ENCODE peak calls at places on chromosomes 5 and 9, in ten cellular contexts. One of them, this sample, is unnamed.

GRCh38 chr5:124061663-124062062 is 549.7 kb downstream of the CSNK1G3 start:
- DNase-seq in A673: peak; percentile 48
- DNase-seq in colonic mucosa: peak; percentile 62
- DNase-seq in A549: no peak
- DNase-seq in IMR-90: peak; percentile 28
- DNase-seq in upper lobe of right lung: no peak
- DNase-seq in PC-3: peak; percentile 53
- DNase-seq in ovary: peak; percentile 14
- DNase-seq in adrenal gland: peak; percentile 40
- DNase-seq in tibial artery: no peak
- DNase-seq in this sample: peak; percentile 66

GRCh38 chr9:134625361-134626140 is 16.1 kb upstream of the COL5A1 start:
- DNase-seq in tibial artery: peak; percentile 48
- DNase-seq in colonic mucosa: no peak
- DNase-seq in PC-3: peak; percentile 8
- DNase-seq in ovary: peak; percentile 1
- DNase-seq in IMR-90: peak; percentile 50
- DNase-seq in A673: no peak
- DNase-seq in A549: no peak
- DNase-seq in adrenal gland: peak; percentile 2
- DNase-seq in upper lobe of right lung: peak; percentile 40
- DNase-seq in this sample: peak; percentile 3

GRCh38 chr9:70639853-70640814 is 225.7 kb upstream of the KLF9 start:
- DNase-seq in upper lobe of right lung: no peak
- DNase-seq in tibial artery: no peak
- DNase-seq in ovary: no peak
- DNase-seq in IMR-90: peak; percentile 60
- DNase-seq in A549: peak; percentile 50
- DNase-seq in adrenal gland: no peak
- DNase-seq in colonic mucosa: no peak
- DNase-seq in A673: peak; percentile 61
- DNase-seq in PC-3: peak; percentile 65
- DNase-seq in this sample: no peak

GRCh38 chr9:113593682-113594281 is 130.3 kb downstream of the RGS3 start:
- DNase-seq in colonic mucosa: peak; percentile 65
- DNase-seq in adrenal gland: peak; percentile 98
- DNase-seq in PC-3: peak; percentile 52
- DNase-seq in A549: peak; percentile 95
- DNase-seq in tibial artery: peak; percentile 99
- DNase-seq in ovary: peak; percentile 84
- DNase-seq in upper lobe of right lung: peak; percentile 82
- DNase-seq in A673: peak; percentile 97
- DNase-seq in IMR-90: peak; percentile 98
- DNase-seq in this sample: peak; percentile 94

GRCh38 chr9:37931586-37931985 is 27.7 kb upstream of the SLC25A51 start:
- DNase-seq in ovary: no peak
- DNase-seq in IMR-90: peak; percentile 66
- DNase-seq in A673: no peak
- DNase-seq in adrenal gland: no peak
- DNase-seq in A549: no peak
- DNase-seq in colonic mucosa: no peak
- DNase-seq in tibial artery: no peak
- DNase-seq in upper lobe of right lung: no peak
- DNase-seq in PC-3: no peak
- DNase-seq in this sample: no peak

GRCh38 chr5:60844429-60844890 is 391 bp upstream of the ELOVL7 start:
- DNase-seq in tibial artery: no peak
- DNase-seq in PC-3: no peak
- DNase-seq in ovary: no peak
- DNase-seq in A673: peak; percentile 20
- DNase-seq in upper lobe of right lung: no peak
- DNase-seq in colonic mucosa: no peak
- DNase-seq in IMR-90: peak; percentile 29
- DNase-seq in adrenal gland: no peak
- DNase-seq in A549: no peak
- DNase-seq in this sample: no peak

GRCh38 chr5:123670981-123671557 is 159.1 kb downstream of the CSNK1G3 start:
- DNase-seq in IMR-90: peak; percentile 30
- DNase-seq in A549: peak; percentile 47
- DNase-seq in colonic mucosa: peak; percentile 64
- DNase-seq in ovary: peak; percentile 12
- DNase-seq in adrenal gland: peak; percentile 30
- DNase-seq in PC-3: peak; percentile 66
- DNase-seq in tibial artery: no peak
- DNase-seq in upper lobe of right lung: no peak
- DNase-seq in A673: peak; percentile 62
- DNase-seq in this sample: peak; percentile 78

GRCh38 chr5:57094753-57095683 is 78.8 kb upstream of the GPBP1 start:
- DNase-seq in colonic mucosa: peak; percentile 86
- DNase-seq in upper lobe of right lung: no peak
- DNase-seq in PC-3: peak; percentile 13
- DNase-seq in adrenal gland: no peak
- DNase-seq in tibial artery: no peak
- DNase-seq in IMR-90: no peak
- DNase-seq in A549: peak; percentile 55
- DNase-seq in A673: peak; percentile 44
- DNase-seq in ovary: no peak
- DNase-seq in this sample: peak; percentile 29

GRCh38 chr9:124180557-124180956 is 77.2 kb upstream of the NEK6 start:
- DNase-seq in ovary: no peak
- DNase-seq in A673: peak; percentile 32
- DNase-seq in PC-3: no peak
- DNase-seq in upper lobe of right lung: peak; percentile 75
- DNase-seq in IMR-90: peak; percentile 45
- DNase-seq in tibial artery: peak; percentile 70
- DNase-seq in adrenal gland: peak; percentile 25
- DNase-seq in A549: no peak
- DNase-seq in colonic mucosa: no peak
- DNase-seq in this sample: peak; percentile 39

GRCh38 chr9:95406114-95406513 is 88.6 kb upstream of the FANCC start:
- DNase-seq in A673: peak; percentile 46
- DNase-seq in A549: no peak
- DNase-seq in ovary: no peak
- DNase-seq in PC-3: no peak
- DNase-seq in IMR-90: peak; percentile 51
- DNase-seq in tibial artery: no peak
- DNase-seq in colonic mucosa: peak; percentile 30
- DNase-seq in upper lobe of right lung: no peak
- DNase-seq in adrenal gland: no peak
- DNase-seq in this sample: no peak

GRCh38 chr5:168647083-168647482 is 67.9 kb upstream of the PANK3 start:
- DNase-seq in IMR-90: no peak
- DNase-seq in colonic mucosa: no peak
- DNase-seq in A549: peak; percentile 70
- DNase-seq in adrenal gland: no peak
- DNase-seq in ovary: no peak
- DNase-seq in tibial artery: no peak
- DNase-seq in upper lobe of right lung: no peak
- DNase-seq in A673: no peak
- DNase-seq in PC-3: peak; percentile 49
- DNase-seq in this sample: no peak

GRCh38 chr5:138287252-138287651 is 12.8 kb upstream of the GFRA3 start:
- DNase-seq in PC-3: no peak
- DNase-seq in A549: no peak
- DNase-seq in colonic mucosa: no peak
- DNase-seq in ovary: no peak
- DNase-seq in adrenal gland: no peak
- DNase-seq in upper lobe of right lung: no peak
- DNase-seq in tibial artery: no peak
- DNase-seq in A673: no peak
- DNase-seq in IMR-90: no peak
- DNase-seq in this sample: no peak
- H3K27ac ChIP-seq in PC-3: no peak overlapping the region
- H3K27ac ChIP-seq in A549: no peak overlapping the region
- H3K27ac ChIP-seq in colonic mucosa: no peak overlapping the region
- H3K27ac ChIP-seq in ovary: no peak overlapping the region
- H3K27ac ChIP-seq in adrenal gland: no peak overlapping the region
- H3K27ac ChIP-seq in upper lobe of right lung: no peak overlapping the region
- H3K27ac ChIP-seq in tibial artery: no peak overlapping the region
- H3K27ac ChIP-seq in A673: no peak overlapping the region
- H3K27ac ChIP-seq in IMR-90: no peak overlapping the region
- H3K27ac ChIP-seq in this sample: no peak overlapping the region

GRCh38 chr9:131678499-131679111 is 61.3 kb downstream of the RAPGEF1 start:
- DNase-seq in A673: peak; percentile 77
- DNase-seq in tibial artery: peak; percentile 91
- DNase-seq in upper lobe of right lung: peak; percentile 77
- DNase-seq in adrenal gland: peak; percentile 80
- DNase-seq in A549: peak; percentile 67
- DNase-seq in colonic mucosa: no peak
- DNase-seq in PC-3: peak; percentile 92
- DNase-seq in ovary: peak; percentile 45
- DNase-seq in IMR-90: peak; percentile 98
- DNase-seq in this sample: peak; percentile 60
- TF ChIP-seq CTCF in A673: no peak
- TF ChIP-seq CTCF in tibial artery: no peak
- TF ChIP-seq CTCF in upper lobe of right lung: no peak
- TF ChIP-seq CTCF in adrenal gland: no peak
- TF ChIP-seq CTCF in A549: no peak
- TF ChIP-seq CTCF in colonic mucosa: no peak
- TF ChIP-seq CTCF in PC-3: no peak
- TF ChIP-seq CTCF in ovary: no peak
- TF ChIP-seq CTCF in IMR-90: no peak
- TF ChIP-seq CTCF in this sample: no peak

GRCh38 chr9:125750656-125751035 is 3.5 kb downstream of the PBX3 start:
- DNase-seq in colonic mucosa: no peak
- DNase-seq in tibial artery: no peak
- DNase-seq in A673: no peak
- DNase-seq in upper lobe of right lung: no peak
- DNase-seq in A549: no peak
- DNase-seq in ovary: no peak
- DNase-seq in adrenal gland: no peak
- DNase-seq in IMR-90: no peak
- DNase-seq in PC-3: no peak
- DNase-seq in this sample: no peak

GRCh38 chr9:125747765-125748510 is 765 bp downstream of the PBX3 start:
- DNase-seq in A549: peak; percentile 14
- DNase-seq in tibial artery: peak; percentile 69
- DNase-seq in IMR-90: no peak
- DNase-seq in upper lobe of right lung: peak; percentile 82
- DNase-seq in ovary: peak; percentile 24
- DNase-seq in colonic mucosa: peak; percentile 58
- DNase-seq in A673: no peak
- DNase-seq in adrenal gland: peak; percentile 45
- DNase-seq in PC-3: peak; percentile 14
- DNase-seq in this sample: peak; percentile 39

GRCh38 chr9:125749951-125750655 is 2.9 kb downstream of the PBX3 start:
- DNase-seq in A549: no peak
- DNase-seq in IMR-90: peak; percentile 79
- DNase-seq in tibial artery: no peak
- DNase-seq in ovary: no peak
- DNase-seq in colonic mucosa: no peak
- DNase-seq in A673: no peak
- DNase-seq in adrenal gland: no peak
- DNase-seq in PC-3: no peak
- DNase-seq in upper lobe of right lung: no peak
- DNase-seq in this sample: no peak

GRCh38 chr9:125748511-125749099 is 1.4 kb downstream of the PBX3 start:
- DNase-seq in A549: no peak
- DNase-seq in IMR-90: no peak
- DNase-seq in colonic mucosa: peak; percentile 25
- DNase-seq in PC-3: no peak
- DNase-seq in tibial artery: no peak
- DNase-seq in adrenal gland: peak; percentile 30
- DNase-seq in A673: no peak
- DNase-seq in ovary: peak; percentile 19
- DNase-seq in upper lobe of right lung: no peak
- DNase-seq in this sample: no peak

GRCh38 chr9:125749287-125749935 is 2.2 kb downstream of the PBX3 start:
- DNase-seq in PC-3: no peak
- DNase-seq in colonic mucosa: no peak
- DNase-seq in tibial artery: no peak
- DNase-seq in A673: no peak
- DNase-seq in IMR-90: no peak
- DNase-seq in ovary: no peak
- DNase-seq in adrenal gland: no peak
- DNase-seq in upper lobe of right lung: no peak
- DNase-seq in A549: no peak
- DNase-seq in this sample: no peak
- H3K27ac ChIP-seq in PC-3: no peak overlapping the region
- H3K27ac ChIP-seq in colonic mucosa: no peak overlapping the region
- H3K27ac ChIP-seq in tibial artery: peak overlapping the region; percentile 83
- H3K27ac ChIP-seq in A673: no peak overlapping the region
- H3K27ac ChIP-seq in IMR-90: no peak overlapping the region
- H3K27ac ChIP-seq in ovary: peak overlapping the region; percentile 81
- H3K27ac ChIP-seq in adrenal gland: peak overlapping the region; percentile 81
- H3K27ac ChIP-seq in upper lobe of right lung: peak overlapping the region; percentile 84
- H3K27ac ChIP-seq in A549: no peak overlapping the region
- H3K27ac ChIP-seq in this sample: peak overlapping the region; percentile 62

GRCh38 chr5:150252489-150252888 is 37.1 kb downstream of the CAMK2A start:
- DNase-seq in upper lobe of right lung: no peak
- DNase-seq in A549: no peak
- DNase-seq in adrenal gland: no peak
- DNase-seq in ovary: no peak
- DNase-seq in PC-3: no peak
- DNase-seq in tibial artery: no peak
- DNase-seq in A673: no peak
- DNase-seq in colonic mucosa: no peak
- DNase-seq in IMR-90: no peak
- DNase-seq in this sample: no peak

GRCh38 chr5:150251504-150251903 is 38.1 kb downstream of the CAMK2A start:
- DNase-seq in PC-3: no peak
- DNase-seq in IMR-90: no peak
- DNase-seq in upper lobe of right lung: no peak
- DNase-seq in adrenal gland: no peak
- DNase-seq in colonic mucosa: no peak
- DNase-seq in tibial artery: no peak
- DNase-seq in A549: no peak
- DNase-seq in ovary: no peak
- DNase-seq in A673: no peak
- DNase-seq in this sample: no peak

GRCh38 chr5:150246835-150247234 is 42.7 kb downstream of the CAMK2A start:
- DNase-seq in adrenal gland: no peak
- DNase-seq in upper lobe of right lung: no peak
- DNase-seq in ovary: no peak
- DNase-seq in PC-3: no peak
- DNase-seq in IMR-90: no peak
- DNase-seq in A673: no peak
- DNase-seq in tibial artery: no peak
- DNase-seq in A549: no peak
- DNase-seq in colonic mucosa: no peak
- DNase-seq in this sample: no peak

GRCh38 chr5:150247726-150248125 is 41.8 kb downstream of the CAMK2A start:
- DNase-seq in tibial artery: no peak
- DNase-seq in ovary: no peak
- DNase-seq in upper lobe of right lung: no peak
- DNase-seq in IMR-90: no peak
- DNase-seq in A673: no peak
- DNase-seq in A549: no peak
- DNase-seq in PC-3: no peak
- DNase-seq in adrenal gland: no peak
- DNase-seq in colonic mucosa: no peak
- DNase-seq in this sample: no peak

DNA sequence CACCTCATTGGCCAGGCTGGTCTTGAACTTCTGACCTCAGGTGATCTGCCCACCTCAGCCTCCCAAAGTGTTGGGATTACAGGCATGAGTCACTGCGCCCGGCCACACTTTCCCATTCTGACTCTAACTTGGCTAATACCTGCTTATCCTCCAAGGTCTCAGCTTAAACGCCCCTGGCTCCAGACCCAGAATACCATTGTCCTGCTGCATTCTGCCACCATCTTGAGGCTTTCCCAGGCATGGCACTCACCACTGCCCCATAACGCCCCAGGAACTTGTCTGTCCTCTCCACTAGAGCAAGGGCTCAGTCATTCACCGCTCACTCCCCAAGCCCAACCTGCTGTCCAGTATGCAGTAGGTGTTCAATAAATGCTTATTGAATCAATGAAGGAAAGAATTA is 39.8 kb downstream of the CAMK2A start:
- DNase-seq in upper lobe of right lung: no peak
- DNase-seq in A673: no peak
- DNase-seq in tibial artery: no peak
- DNase-seq in colonic mucosa: no peak
- DNase-seq in IMR-90: no peak
- DNase-seq in A549: no peak
- DNase-seq in PC-3: no peak
- DNase-seq in adrenal gland: no peak
- DNase-seq in ovary: no peak
- DNase-seq in this sample: no peak
- TF ChIP-seq CTCF in upper lobe of right lung: no peak
- TF ChIP-seq CTCF in A673: no peak
- TF ChIP-seq CTCF in tibial artery: no peak
- TF ChIP-seq CTCF in colonic mucosa: no peak
- TF ChIP-seq CTCF in IMR-90: no peak
- TF ChIP-seq CTCF in A549: no peak
- TF ChIP-seq CTCF in PC-3: no peak
- TF ChIP-seq CTCF in adrenal gland: no peak
- TF ChIP-seq CTCF in ovary: no peak
- TF ChIP-seq CTCF in this sample: no peak